ENCODE peak calls at places on chromosome 1, in ten cellular contexts. One of them, this sample, is unnamed.

GRCh38 chr1:59298178-59298583 is 1.3 kb downstream of the FGGY start:
- DNase-seq in hepatocyte: no peak
- DNase-seq in stomach: no peak
- DNase-seq in choroid plexus epithelial cell: no peak
- DNase-seq in cardiac muscle cell: no peak
- DNase-seq in transverse colon: no peak
- DNase-seq in brain microvascular endothelial cell: no peak
- DNase-seq in PC-3: no peak
- DNase-seq in pancreas: peak; percentile 29
- DNase-seq in SK-N-SH: no peak
- DNase-seq in this sample: no peak

GRCh38 chr1:94327001-94327685 is 89.8 kb upstream of the ARHGAP29 start:
- DNase-seq in hepatocyte: peak; percentile 28
- DNase-seq in stomach: peak; percentile 29
- DNase-seq in choroid plexus epithelial cell: peak; percentile 59
- DNase-seq in cardiac muscle cell: peak; percentile 72
- DNase-seq in transverse colon: no peak
- DNase-seq in brain microvascular endothelial cell: peak; percentile 74
- DNase-seq in PC-3: peak; percentile 63
- DNase-seq in pancreas: no peak
- DNase-seq in SK-N-SH: no peak
- DNase-seq in this sample: peak; percentile 71

GRCh38 chr1:117013310-117013850 is 11.8 kb downstream of the CD101 start:
- DNase-seq in hepatocyte: no peak
- DNase-seq in stomach: peak; percentile 37
- DNase-seq in choroid plexus epithelial cell: no peak
- DNase-seq in cardiac muscle cell: no peak
- DNase-seq in transverse colon: no peak
- DNase-seq in brain microvascular endothelial cell: no peak
- DNase-seq in PC-3: peak; percentile 84
- DNase-seq in pancreas: no peak
- DNase-seq in SK-N-SH: no peak
- DNase-seq in this sample: no peak

GRCh38 chr1:230400007-230400344 is 26.2 kb downstream of the PGBD5 start:
- DNase-seq in hepatocyte: no peak
- DNase-seq in stomach: no peak
- DNase-seq in choroid plexus epithelial cell: no peak
- DNase-seq in cardiac muscle cell: no peak
- DNase-seq in transverse colon: no peak
- DNase-seq in brain microvascular endothelial cell: no peak
- DNase-seq in PC-3: no peak
- DNase-seq in pancreas: no peak
- DNase-seq in SK-N-SH: no peak
- DNase-seq in this sample: no peak

GRCh38 chr1:198444792-198445191 is 95.7 kb downstream of the ATP6V1G3 start:
- DNase-seq in hepatocyte: no peak
- DNase-seq in stomach: no peak
- DNase-seq in choroid plexus epithelial cell: peak; percentile 74
- DNase-seq in cardiac muscle cell: peak; percentile 77
- DNase-seq in transverse colon: no peak
- DNase-seq in brain microvascular endothelial cell: peak; percentile 75
- DNase-seq in PC-3: peak; percentile 39
- DNase-seq in pancreas: no peak
- DNase-seq in SK-N-SH: no peak
- DNase-seq in this sample: peak; percentile 91

GRCh38 chr1:171611306-171611705 is 10.7 kb upstream of the MYOCOS start:
- DNase-seq in hepatocyte: no peak
- DNase-seq in stomach: no peak
- DNase-seq in choroid plexus epithelial cell: peak; percentile 20
- DNase-seq in cardiac muscle cell: no peak
- DNase-seq in transverse colon: no peak
- DNase-seq in brain microvascular endothelial cell: no peak
- DNase-seq in PC-3: no peak
- DNase-seq in pancreas: no peak
- DNase-seq in SK-N-SH: no peak
- DNase-seq in this sample: peak; percentile 31

GRCh38 chr1:16447641-16448040 is 7.1 kb downstream of the NECAP2 start:
- DNase-seq in hepatocyte: no peak
- DNase-seq in stomach: no peak
- DNase-seq in choroid plexus epithelial cell: no peak
- DNase-seq in cardiac muscle cell: no peak
- DNase-seq in transverse colon: no peak
- DNase-seq in brain microvascular endothelial cell: no peak
- DNase-seq in PC-3: no peak
- DNase-seq in pancreas: no peak
- DNase-seq in SK-N-SH: no peak
- DNase-seq in this sample: no peak

GRCh38 chr1:95353185-95353584 is 119.2 kb downstream of the RWDD3 start:
- DNase-seq in hepatocyte: no peak
- DNase-seq in stomach: no peak
- DNase-seq in choroid plexus epithelial cell: no peak
- DNase-seq in cardiac muscle cell: no peak
- DNase-seq in transverse colon: no peak
- DNase-seq in brain microvascular endothelial cell: no peak
- DNase-seq in PC-3: no peak
- DNase-seq in pancreas: no peak
- DNase-seq in SK-N-SH: no peak
- DNase-seq in this sample: no peak

GRCh38 chr1:22143065-22143514 is at the start of gene WNT4:
- DNase-seq in hepatocyte: peak; percentile 75
- DNase-seq in stomach: peak; percentile 61
- DNase-seq in choroid plexus epithelial cell: peak; percentile 20
- DNase-seq in cardiac muscle cell: peak; percentile 33
- DNase-seq in transverse colon: peak; percentile 42
- DNase-seq in brain microvascular endothelial cell: no peak
- DNase-seq in PC-3: peak; percentile 42
- DNase-seq in pancreas: peak; percentile 51
- DNase-seq in SK-N-SH: peak; percentile 92
- DNase-seq in this sample: peak; percentile 11

GRCh38 chr1:22143586-22144033 is 713 bp upstream of the WNT4 start:
- DNase-seq in hepatocyte: no peak
- DNase-seq in stomach: peak; percentile 28
- DNase-seq in choroid plexus epithelial cell: no peak
- DNase-seq in cardiac muscle cell: no peak
- DNase-seq in transverse colon: no peak
- DNase-seq in brain microvascular endothelial cell: no peak
- DNase-seq in PC-3: peak; percentile 13
- DNase-seq in pancreas: no peak
- DNase-seq in SK-N-SH: no peak
- DNase-seq in this sample: no peak

GRCh38 chr1:22141493-22141892 is 1.4 kb downstream of the WNT4 start:
- DNase-seq in hepatocyte: no peak
- DNase-seq in stomach: no peak
- DNase-seq in choroid plexus epithelial cell: peak; percentile 18
- DNase-seq in cardiac muscle cell: no peak
- DNase-seq in transverse colon: no peak
- DNase-seq in brain microvascular endothelial cell: no peak
- DNase-seq in PC-3: no peak
- DNase-seq in pancreas: no peak
- DNase-seq in SK-N-SH: no peak
- DNase-seq in this sample: no peak

GRCh38 chr1:22141948-22142314 is 966 bp downstream of the WNT4 start:
- DNase-seq in hepatocyte: peak; percentile 27
- DNase-seq in stomach: no peak
- DNase-seq in choroid plexus epithelial cell: no peak
- DNase-seq in cardiac muscle cell: no peak
- DNase-seq in transverse colon: no peak
- DNase-seq in brain microvascular endothelial cell: no peak
- DNase-seq in PC-3: peak; percentile 8
- DNase-seq in pancreas: no peak
- DNase-seq in SK-N-SH: peak; percentile 74
- DNase-seq in this sample: no peak

GRCh38 chr1:22142315-22143064 is 407 bp downstream of the WNT4 start:
- DNase-seq in hepatocyte: peak; percentile 54
- DNase-seq in stomach: peak; percentile 48
- DNase-seq in choroid plexus epithelial cell: peak; percentile 28
- DNase-seq in cardiac muscle cell: no peak
- DNase-seq in transverse colon: peak; percentile 28
- DNase-seq in brain microvascular endothelial cell: no peak
- DNase-seq in PC-3: peak; percentile 30
- DNase-seq in pancreas: peak; percentile 38
- DNase-seq in SK-N-SH: peak; percentile 82
- DNase-seq in this sample: no peak
- H3K4me3 ChIP-seq in hepatocyte: peak overlapping the region; percentile 67
- H3K4me3 ChIP-seq in stomach: peak overlapping the region; percentile 56
- H3K4me3 ChIP-seq in choroid plexus epithelial cell: peak overlapping the region; percentile 38
- H3K4me3 ChIP-seq in cardiac muscle cell: peak overlapping the region; percentile 50
- H3K4me3 ChIP-seq in transverse colon: peak overlapping the region; percentile 30
- H3K4me3 ChIP-seq in brain microvascular endothelial cell: peak overlapping the region; percentile 15
- H3K4me3 ChIP-seq in PC-3: peak overlapping the region; percentile 73
- H3K4me3 ChIP-seq in pancreas: peak overlapping the region; percentile 49
- H3K4me3 ChIP-seq in SK-N-SH: peak overlapping the region; percentile 47
- H3K4me3 ChIP-seq in this sample: no peak overlapping the region

GRCh38 chr1:202662081-202662480 is 48.2 kb downstream of the SYT2 start:
- DNase-seq in hepatocyte: no peak
- DNase-seq in stomach: no peak
- DNase-seq in choroid plexus epithelial cell: no peak
- DNase-seq in cardiac muscle cell: no peak
- DNase-seq in transverse colon: no peak
- DNase-seq in brain microvascular endothelial cell: no peak
- DNase-seq in PC-3: no peak
- DNase-seq in pancreas: no peak
- DNase-seq in SK-N-SH: peak; percentile 62
- DNase-seq in this sample: no peak

GRCh38 chr1:202659541-202659940 is 50.7 kb downstream of the SYT2 start:
- DNase-seq in hepatocyte: no peak
- DNase-seq in stomach: no peak
- DNase-seq in choroid plexus epithelial cell: no peak
- DNase-seq in cardiac muscle cell: no peak
- DNase-seq in transverse colon: no peak
- DNase-seq in brain microvascular endothelial cell: no peak
- DNase-seq in PC-3: no peak
- DNase-seq in pancreas: no peak
- DNase-seq in SK-N-SH: no peak
- DNase-seq in this sample: no peak

GRCh38 chr1:202663141-202663540 is 47.1 kb downstream of the SYT2 start:
- DNase-seq in hepatocyte: no peak
- DNase-seq in stomach: no peak
- DNase-seq in choroid plexus epithelial cell: no peak
- DNase-seq in cardiac muscle cell: no peak
- DNase-seq in transverse colon: no peak
- DNase-seq in brain microvascular endothelial cell: no peak
- DNase-seq in PC-3: no peak
- DNase-seq in pancreas: no peak
- DNase-seq in SK-N-SH: no peak
- DNase-seq in this sample: no peak

GRCh38 chr1:202659974-202660373 is 50.3 kb downstream of the SYT2 start:
- DNase-seq in hepatocyte: no peak
- DNase-seq in stomach: no peak
- DNase-seq in choroid plexus epithelial cell: no peak
- DNase-seq in cardiac muscle cell: no peak
- DNase-seq in transverse colon: no peak
- DNase-seq in brain microvascular endothelial cell: no peak
- DNase-seq in PC-3: no peak
- DNase-seq in pancreas: no peak
- DNase-seq in SK-N-SH: no peak
- DNase-seq in this sample: no peak

DNA sequence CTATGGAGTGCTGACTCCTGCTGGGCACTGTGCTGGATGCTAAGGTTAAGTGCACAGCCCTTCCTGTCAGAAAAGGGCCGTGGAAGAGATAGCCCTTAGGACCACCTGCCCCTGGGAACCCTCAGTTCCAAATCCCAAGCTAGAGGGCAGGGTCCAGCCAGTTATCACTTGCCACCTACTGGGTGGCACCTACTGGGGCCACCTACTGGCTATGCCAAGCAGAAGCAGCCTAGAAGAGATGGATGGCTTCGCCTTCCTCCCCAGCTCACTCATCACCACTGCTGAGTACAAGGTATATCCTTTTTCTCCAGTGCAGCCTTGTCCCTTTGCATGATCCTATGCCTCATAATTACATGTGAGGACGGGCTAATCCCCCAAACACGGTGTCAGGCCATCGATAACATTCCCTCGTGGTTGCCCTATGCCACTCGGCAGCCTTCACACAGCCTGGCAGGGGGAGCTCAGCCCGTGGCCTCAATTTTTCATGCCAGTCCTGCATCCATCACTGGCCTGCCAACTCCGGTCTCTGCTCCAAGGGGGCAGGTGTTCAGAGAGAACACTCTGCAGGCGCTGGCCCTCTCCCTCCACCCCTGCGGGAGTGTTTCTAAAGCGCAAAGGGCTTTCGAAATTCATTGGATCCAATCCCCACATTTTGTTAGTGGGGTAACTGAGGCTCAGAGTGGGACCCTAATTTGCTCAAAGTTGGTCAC is 49.0 kb downstream of the SYT2 start:
- DNase-seq in hepatocyte: no peak
- DNase-seq in stomach: no peak
- DNase-seq in choroid plexus epithelial cell: no peak
- DNase-seq in cardiac muscle cell: no peak
- DNase-seq in transverse colon: no peak
- DNase-seq in brain microvascular endothelial cell: no peak
- DNase-seq in PC-3: peak; percentile 30
- DNase-seq in pancreas: no peak
- DNase-seq in SK-N-SH: no peak
- DNase-seq in this sample: no peak
- TF ChIP-seq CTCF in hepatocyte: no peak
- TF ChIP-seq CTCF in stomach: no peak
- TF ChIP-seq CTCF in choroid plexus epithelial cell: peak; percentile 38
- TF ChIP-seq CTCF in cardiac muscle cell: no peak
- TF ChIP-seq CTCF in transverse colon: peak; percentile 21
- TF ChIP-seq CTCF in brain microvascular endothelial cell: peak; percentile 55
- TF ChIP-seq CTCF in PC-3: peak; percentile 41
- TF ChIP-seq CTCF in pancreas: no peak
- TF ChIP-seq CTCF in SK-N-SH: peak; percentile 34
- TF ChIP-seq CTCF in this sample: peak; percentile 21

DNA sequence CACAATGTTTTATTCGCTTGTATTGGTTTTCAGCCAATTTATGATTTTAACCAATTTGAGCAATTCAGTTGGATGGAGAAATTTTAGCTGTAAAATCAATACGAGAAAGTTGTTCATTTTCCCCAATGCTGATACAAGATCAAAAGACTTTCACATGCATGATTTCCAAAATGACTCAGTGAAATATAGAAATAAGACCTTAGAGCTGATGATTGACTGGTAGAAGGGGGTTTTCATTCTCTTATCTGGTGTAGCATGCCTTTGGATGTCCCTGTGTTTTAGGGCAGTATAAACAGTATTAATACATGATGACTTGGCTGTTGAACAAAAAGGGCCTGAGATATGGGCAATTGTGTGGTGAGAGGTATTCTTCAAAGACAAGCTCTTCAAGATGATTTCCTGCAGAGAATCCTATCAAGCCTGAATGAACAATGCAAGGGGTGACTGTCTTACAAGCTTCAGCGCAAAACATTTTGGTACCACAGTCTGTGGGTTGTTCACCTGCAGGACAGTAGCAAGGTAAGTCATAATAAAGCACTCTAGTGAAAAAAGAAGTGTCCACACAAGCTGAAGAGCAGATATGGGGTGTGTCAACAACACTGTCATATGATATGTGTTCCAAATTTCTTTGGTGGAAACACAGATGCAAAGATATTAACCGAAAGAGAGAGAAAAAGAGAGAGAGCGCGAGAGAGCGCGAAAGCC is 156.2 kb downstream of the TNFSF18 start:
- DNase-seq in hepatocyte: no peak
- DNase-seq in stomach: no peak
- DNase-seq in choroid plexus epithelial cell: no peak
- DNase-seq in cardiac muscle cell: no peak
- DNase-seq in transverse colon: no peak
- DNase-seq in brain microvascular endothelial cell: no peak
- DNase-seq in PC-3: no peak
- DNase-seq in pancreas: no peak
- DNase-seq in SK-N-SH: no peak
- DNase-seq in this sample: no peak
- H3K4me3 ChIP-seq in hepatocyte: no peak overlapping the region
- H3K4me3 ChIP-seq in stomach: no peak overlapping the region
- H3K4me3 ChIP-seq in choroid plexus epithelial cell: no peak overlapping the region
- H3K4me3 ChIP-seq in cardiac muscle cell: no peak overlapping the region
- H3K4me3 ChIP-seq in transverse colon: no peak overlapping the region
- H3K4me3 ChIP-seq in brain microvascular endothelial cell: no peak overlapping the region
- H3K4me3 ChIP-seq in PC-3: peak overlapping the region; percentile 14
- H3K4me3 ChIP-seq in pancreas: no peak overlapping the region
- H3K4me3 ChIP-seq in SK-N-SH: no peak overlapping the region
- H3K4me3 ChIP-seq in this sample: no peak overlapping the region

GRCh38 chr1:22204057-22204840 is 61.4 kb upstream of the WNT4 start:
- DNase-seq in hepatocyte: no peak
- DNase-seq in stomach: no peak
- DNase-seq in choroid plexus epithelial cell: no peak
- DNase-seq in cardiac muscle cell: no peak
- DNase-seq in transverse colon: no peak
- DNase-seq in brain microvascular endothelial cell: no peak
- DNase-seq in PC-3: no peak
- DNase-seq in pancreas: no peak
- DNase-seq in SK-N-SH: no peak
- DNase-seq in this sample: no peak

GRCh38 chr1:22206551-22207125 is 63.7 kb upstream of the WNT4 start:
- DNase-seq in hepatocyte: no peak
- DNase-seq in stomach: no peak
- DNase-seq in choroid plexus epithelial cell: no peak
- DNase-seq in cardiac muscle cell: no peak
- DNase-seq in transverse colon: no peak
- DNase-seq in brain microvascular endothelial cell: no peak
- DNase-seq in PC-3: no peak
- DNase-seq in pancreas: no peak
- DNase-seq in SK-N-SH: no peak
- DNase-seq in this sample: no peak

GRCh38 chr1:22203335-22203734 is 60.4 kb upstream of the WNT4 start:
- DNase-seq in hepatocyte: no peak
- DNase-seq in stomach: no peak
- DNase-seq in choroid plexus epithelial cell: no peak
- DNase-seq in cardiac muscle cell: no peak
- DNase-seq in transverse colon: no peak
- DNase-seq in brain microvascular endothelial cell: no peak
- DNase-seq in PC-3: no peak
- DNase-seq in pancreas: no peak
- DNase-seq in SK-N-SH: no peak
- DNase-seq in this sample: no peak

GRCh38 chr1:22207605-22208264 is 64.8 kb upstream of the WNT4 start:
- DNase-seq in hepatocyte: no peak
- DNase-seq in stomach: no peak
- DNase-seq in choroid plexus epithelial cell: no peak
- DNase-seq in cardiac muscle cell: no peak
- DNase-seq in transverse colon: no peak
- DNase-seq in brain microvascular endothelial cell: no peak
- DNase-seq in PC-3: no peak
- DNase-seq in pancreas: no peak
- DNase-seq in SK-N-SH: peak; percentile 50
- DNase-seq in this sample: no peak

DNA sequence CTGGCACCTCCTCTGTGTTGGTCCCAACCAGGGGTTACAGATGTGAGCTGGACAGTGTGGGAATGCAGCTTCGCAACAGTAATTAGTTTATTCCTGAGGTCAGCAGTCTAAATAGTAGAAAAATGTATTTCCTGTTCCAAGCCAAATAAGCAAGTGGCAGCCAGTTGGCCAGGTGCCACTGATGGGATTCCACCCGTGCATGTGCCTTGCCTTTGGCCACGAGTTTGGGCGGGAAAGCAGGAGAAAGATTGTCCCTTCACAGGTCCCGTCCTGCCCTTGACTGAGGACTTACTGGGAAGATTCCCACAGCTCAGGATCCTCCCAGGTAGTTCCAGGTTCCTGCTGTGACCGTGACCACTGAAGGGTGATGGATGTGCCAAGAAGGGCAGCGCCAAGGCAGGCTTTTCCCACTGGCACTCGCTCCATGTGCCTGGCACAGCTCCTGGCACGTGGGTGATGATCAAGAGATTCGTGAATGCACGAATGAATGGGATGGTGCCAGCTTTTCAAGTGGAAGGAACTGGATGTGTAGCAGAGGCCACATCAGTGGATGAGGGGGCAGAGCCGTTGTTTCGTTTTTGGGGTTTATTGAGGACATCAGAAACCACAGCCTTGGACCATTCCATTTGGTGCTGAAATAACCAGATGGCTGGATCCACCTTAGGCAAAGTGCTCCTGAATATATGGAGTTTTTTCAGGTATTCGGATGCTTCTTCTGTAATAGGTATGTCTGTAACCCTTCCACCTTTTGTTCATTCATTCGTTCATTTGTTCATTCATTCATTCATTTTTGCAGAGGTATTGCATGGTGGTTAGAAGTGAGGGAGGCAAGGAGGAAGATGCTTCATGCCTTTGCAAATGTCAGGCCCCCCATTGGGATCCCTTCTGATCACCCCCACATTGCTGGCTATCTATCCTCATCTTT is 62.4 kb upstream of the WNT4 start:
- DNase-seq in hepatocyte: no peak
- DNase-seq in stomach: peak; percentile 73
- DNase-seq in choroid plexus epithelial cell: peak; percentile 23
- DNase-seq in cardiac muscle cell: peak; percentile 14
- DNase-seq in transverse colon: no peak
- DNase-seq in brain microvascular endothelial cell: no peak
- DNase-seq in PC-3: no peak
- DNase-seq in pancreas: peak; percentile 80
- DNase-seq in SK-N-SH: no peak
- DNase-seq in this sample: no peak
- TF ChIP-seq CTCF in hepatocyte: no peak
- TF ChIP-seq CTCF in stomach: no peak
- TF ChIP-seq CTCF in choroid plexus epithelial cell: no peak
- TF ChIP-seq CTCF in cardiac muscle cell: no peak
- TF ChIP-seq CTCF in transverse colon: no peak
- TF ChIP-seq CTCF in brain microvascular endothelial cell: no peak
- TF ChIP-seq CTCF in PC-3: no peak
- TF ChIP-seq CTCF in pancreas: no peak
- TF ChIP-seq CTCF in SK-N-SH: no peak
- TF ChIP-seq CTCF in this sample: no peak

This sample was measured in fibroblast of pulmonary artery.